ENCODE peak calls at places on chromosomes 5 and 9, in six cellular contexts. C is H9, Z is IMR-90, V is mesenchymal stem cell, J is mesendoderm, E is H1. F is an unnamed sample.
A peak's percentile ranks its signal among the peaks of the same experiment; 100 is the strongest.

GRCh38 chr9:126503333-126504085 is 110.2 kb upstream of the LMX1B start:
- DNase-seq in Z (peak; percentile 51), J (no peak), E (no peak), V (peak; percentile 62), C (no peak), F (no peak)

GRCh38 chr5:150434502-150434901 is 15.0 kb downstream of the RPS14 start:
- DNase-seq in V (peak; percentile 83), J (peak; percentile 87), C (no peak), Z (peak; percentile 98), E (no peak), F (no peak)

GRCh38 chr5:139651863-139652787 is 4.0 kb downstream of the CXXC5 start:
- DNase-seq in C (peak; percentile 81), J (no peak), Z (peak; percentile 94), E (peak; percentile 90), V (peak; percentile 96), F (peak; percentile 78)

GRCh38 chr5:61159841-61160240 is 2.4 kb downstream of the SMIM15 start:
- DNase-seq in V (no peak), J (no peak), Z (no peak), E (no peak), C (no peak), F (no peak)

GRCh38 chr5:123075521-123076163 is 13.4 kb upstream of the PRDM6 start:
- DNase-seq in J (no peak), C (no peak), E (no peak), Z (no peak), V (no peak), F (no peak)

GRCh38 chr9:17635115-17635890 is 56.4 kb downstream of the SH3GL2 start:
- DNase-seq in Z (no peak), J (no peak), V (no peak), C (no peak), E (no peak), F (no peak)

GRCh38 chr9:137785704-137786161 is 91.8 kb upstream of the CACNA1B start:
- DNase-seq in C (peak; percentile 42), V (no peak), E (no peak), Z (peak; percentile 6), J (peak; percentile 13), F (peak; percentile 11)

GRCh38 chr9:70297141-70297540 is 38.4 kb downstream of the SMC5 start:
- DNase-seq in C (no peak), J (no peak), Z (peak; percentile 62), V (peak; percentile 44), E (no peak), F (no peak)

GRCh38 chr9:89817186-89817960 is 212.6 kb downstream of the GADD45G start:
- DNase-seq in E (no peak), V (peak; percentile 14), C (no peak), J (peak; percentile 59), Z (no peak), F (no peak)

GRCh38 chr9:89814340-89815040 is 209.7 kb downstream of the GADD45G start:
- DNase-seq in E (no peak), J (no peak), V (peak; percentile 81), Z (peak; percentile 3), C (no peak), F (no peak)

GRCh38 chr9:89813482-89813881 is 208.7 kb downstream of the GADD45G start:
- DNase-seq in J (no peak), C (no peak), V (no peak), Z (no peak), E (peak; percentile 20), F (no peak)

GRCh38 chr9:89815061-89815902 is 210.5 kb downstream of the GADD45G start:
- DNase-seq in E (no peak), J (no peak), V (no peak), C (no peak), Z (no peak), F (no peak)

GRCh38 chr9:89815903-89816573 is 211.2 kb downstream of the GADD45G start:
- DNase-seq in V (no peak), C (no peak), Z (no peak), E (no peak), J (no peak), F (no peak)
- H2AK5ac ChIP-seq in V (no peak overlapping the region), C (no peak overlapping the region), Z (no peak overlapping the region), E (no peak overlapping the region), J (no peak overlapping the region), F (no peak overlapping the region)

DNA sequence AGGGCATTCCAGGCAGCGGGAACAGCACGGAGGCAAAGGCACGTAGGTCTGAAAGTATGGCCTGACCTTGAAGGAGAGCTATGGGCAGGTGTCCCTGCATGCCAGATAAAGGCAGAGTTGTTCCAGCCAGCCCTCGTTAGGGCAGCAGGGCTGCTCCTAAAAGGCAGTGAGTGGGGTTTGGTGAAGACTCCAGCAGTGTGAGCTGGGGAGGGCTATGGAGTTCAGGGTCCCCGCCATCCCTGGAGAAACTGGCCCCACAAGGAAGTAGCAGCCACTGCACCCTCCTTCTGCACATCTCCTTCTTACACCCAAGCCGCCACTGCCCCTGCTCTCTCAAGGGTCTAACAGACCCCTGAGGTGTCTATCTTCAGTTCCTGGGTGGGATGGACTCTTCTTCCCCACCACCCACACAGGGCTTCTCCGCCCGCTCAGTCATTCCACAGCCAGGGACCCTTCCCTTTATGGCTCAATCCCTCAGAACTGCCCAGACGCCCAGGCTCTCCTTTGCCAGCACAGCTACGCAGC is 1.4 kb downstream of the AKNA start:
- DNase-seq in V (peak; percentile 15), J (no peak), E (no peak), Z (no peak), C (no peak), F (no peak)
- H2AK5ac ChIP-seq in V (peak overlapping the region; percentile 69), J (no peak overlapping the region), E (no peak overlapping the region), Z (peak overlapping the region; percentile 89), C (no peak overlapping the region), F (peak overlapping the region; percentile 17)

GRCh38 chr9:33748633-33749304 is 46.6 kb upstream of the PRSS3 start:
- DNase-seq in E (no peak), J (no peak), V (no peak), C (no peak), Z (no peak), F (no peak)

GRCh38 chr9:33752130-33752637 is 43.2 kb upstream of the PRSS3 start:
- DNase-seq in J (no peak), V (no peak), C (no peak), E (no peak), Z (no peak), F (no peak)

GRCh38 chr9:33750307-33750838 is 45.0 kb upstream of the PRSS3 start:
- DNase-seq in Z (peak; percentile 15), E (no peak), J (no peak), C (no peak), V (no peak), F (no peak)

GRCh38 chr9:33750839-33751339 is 44.5 kb upstream of the PRSS3 start:
- DNase-seq in E (no peak), C (no peak), Z (no peak), J (no peak), V (no peak), F (no peak)

GRCh38 chr9:33751536-33752129 is 43.7 kb upstream of the PRSS3 start:
- DNase-seq in C (no peak), Z (no peak), V (no peak), J (no peak), E (no peak), F (no peak)
- H2AK5ac ChIP-seq in C (no peak overlapping the region), Z (no peak overlapping the region), V (no peak overlapping the region), J (no peak overlapping the region), E (no peak overlapping the region), F (no peak overlapping the region)

GRCh38 chr5:141513021-141513626 is 24.2 kb downstream of the PCDHGC5 start:
- DNase-seq in C (no peak), E (peak; percentile 70), Z (peak; percentile 59), J (peak; percentile 61), V (peak; percentile 89), F (peak; percentile 70)
- H2AK5ac ChIP-seq in C (no peak overlapping the region), E (peak overlapping the region; percentile 13), Z (peak overlapping the region; percentile 100), J (no peak overlapping the region), V (peak overlapping the region; percentile 45), F (peak overlapping the region; percentile 78)

GRCh38 chr9:129340427-129341196 is 162.6 kb upstream of the IER5L start:
- DNase-seq in V (no peak), Z (no peak), E (no peak), C (no peak), J (peak; percentile 45), F (no peak)
- H2AK5ac ChIP-seq in V (no peak overlapping the region), Z (peak overlapping the region; percentile 90), E (peak overlapping the region; percentile 99), C (no peak overlapping the region), J (no peak overlapping the region), F (peak overlapping the region; percentile 88)

DNA sequence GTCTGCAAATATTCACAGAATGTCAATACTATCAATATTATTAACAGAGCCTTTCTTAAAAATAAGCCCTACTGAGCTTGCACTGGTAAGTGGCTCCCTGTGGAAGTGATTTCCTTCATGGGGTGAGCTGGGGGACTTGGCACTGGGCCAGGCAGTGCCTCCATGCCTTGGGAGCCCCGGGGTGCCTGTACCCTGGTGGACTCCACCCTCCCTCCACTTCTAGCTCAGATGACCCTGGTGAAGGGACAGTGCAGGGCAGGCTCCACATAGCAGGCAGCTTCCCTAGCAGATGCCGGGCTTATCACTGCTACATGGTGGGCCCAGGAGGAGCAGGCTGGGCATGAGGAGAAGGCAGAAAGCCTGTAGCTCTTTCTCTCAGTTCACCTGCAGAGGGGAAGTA is 119.2 kb downstream of the DCP2 start:
- DNase-seq in E (no peak), V (no peak), J (no peak), Z (no peak), C (no peak), F (no peak)
- H2AK5ac ChIP-seq in E (no peak overlapping the region), V (no peak overlapping the region), J (no peak overlapping the region), Z (no peak overlapping the region), C (no peak overlapping the region), F (peak overlapping the region; percentile 15)